ENCODE peak calls at places on chromosomes 4 and X, in seven cellular contexts. B is uterus, H is WERI-Rb-1, F is ovary, J is upper lobe of right lung, Z is GM23338, A is OCI-LY7. W is an unnamed sample.
A peak's percentile ranks its signal among the peaks of the same experiment; 100 is the strongest.

GRCh38 chrX:39335447-39336235 is 534.4 kb downstream of the MID1IP1 start:
- DNase-seq in B (no peak), H (no peak), F (no peak), J (no peak), Z (no peak), A (no peak), W (peak; percentile 47)

GRCh38 chrX:134600714-134601113 is 57.6 kb downstream of the PLAC1 start:
- DNase-seq in B (no peak), H (no peak), F (no peak), J (no peak), Z (no peak), A (no peak), W (no peak)

GRCh38 chrX:80223922-80224579 is 196.2 kb upstream of the TENT5D start:
- DNase-seq in B (no peak), H (no peak), F (no peak), J (no peak), Z (peak; percentile 17), A (no peak), W (no peak)

GRCh38 chr4:68316193-68316969 is 33.5 kb downstream of the YTHDC1 start:
- DNase-seq in B (no peak), H (no peak), F (no peak), J (no peak), Z (peak; percentile 18), A (no peak), W (no peak)

GRCh38 chr4:4558881-4559280 is 17.0 kb upstream of the STX18 start:
- DNase-seq in B (no peak), H (no peak), F (no peak), J (no peak), Z (no peak), A (no peak), W (no peak)

GRCh38 chr4:76896731-76897521 is 1.0 kb downstream of the SOWAHB start:
- DNase-seq in B (no peak), H (peak; percentile 28), F (no peak), J (peak; percentile 81), Z (peak; percentile 73), A (no peak), W (peak; percentile 54)

GRCh38 chrX:47645530-47645929 is 4.8 kb downstream of the ELK1 start:
- DNase-seq in B (no peak), H (no peak), F (peak; percentile 34), J (no peak), Z (no peak), A (no peak), W (no peak)

GRCh38 chr4:142307857-142308256 is 538.2 kb downstream of the INPP4B start:
- DNase-seq in B (no peak), H (no peak), F (no peak), J (no peak), Z (no peak), A (no peak), W (no peak)

GRCh38 chrX:21986596-21986995 is 45.5 kb upstream of the PHEX start:
- DNase-seq in B (no peak), H (no peak), F (no peak), J (no peak), Z (no peak), A (no peak), W (no peak)

GRCh38 chrX:119481218-119481875 is 13.1 kb downstream of the SLC25A5 start:
- DNase-seq in B (no peak), H (peak; percentile 30), F (no peak), J (peak; percentile 78), Z (no peak), A (no peak), W (no peak)

GRCh38 chrX:9204560-9204959 is 170.6 kb upstream of the FAM9B start:
- DNase-seq in B (no peak), H (no peak), F (no peak), J (no peak), Z (no peak), A (no peak), W (no peak)

GRCh38 chr4:154044118-154044517 is 255.2 kb upstream of the SFRP2 start:
- DNase-seq in B (no peak), H (no peak), F (no peak), J (no peak), Z (no peak), A (no peak), W (no peak)

GRCh38 chr4:76690091-76690905 is 207.6 kb downstream of the SOWAHB start:
- DNase-seq in B (no peak), H (no peak), F (no peak), J (no peak), Z (peak; percentile 31), A (no peak), W (no peak)

GRCh38 chr4:168655182-168655581 is 158.3 kb downstream of the PALLD start:
- DNase-seq in B (no peak), H (no peak), F (no peak), J (no peak), Z (no peak), A (no peak), W (no peak)

GRCh38 chr4:180485407-180485806 is 1757.8 kb upstream of the TENM3 start:
- DNase-seq in B (no peak), H (no peak), F (no peak), J (no peak), Z (no peak), A (no peak), W (no peak)

GRCh38 chr4:15675363-15675762 is 6.3 kb upstream of the FAM200B start:
- DNase-seq in B (no peak), H (no peak), F (no peak), J (no peak), Z (no peak), A (peak; percentile 49), W (no peak)

GRCh38 chr4:43251760-43252317 is 359.3 kb downstream of the GRXCR1 start:
- DNase-seq in B (no peak), H (peak; percentile 58), F (no peak), J (no peak), Z (no peak), A (no peak), W (no peak)

GRCh38 chr4:47287735-47288134 is 175.8 kb downstream of the COMMD8 start:
- DNase-seq in B (no peak), H (no peak), F (no peak), J (no peak), Z (no peak), A (no peak), W (no peak)

GRCh38 chr4:126564283-126564854 is 1068.4 kb upstream of the INTU start:
- DNase-seq in B (no peak), H (no peak), F (no peak), J (no peak), Z (no peak), A (no peak), W (no peak)

DNA sequence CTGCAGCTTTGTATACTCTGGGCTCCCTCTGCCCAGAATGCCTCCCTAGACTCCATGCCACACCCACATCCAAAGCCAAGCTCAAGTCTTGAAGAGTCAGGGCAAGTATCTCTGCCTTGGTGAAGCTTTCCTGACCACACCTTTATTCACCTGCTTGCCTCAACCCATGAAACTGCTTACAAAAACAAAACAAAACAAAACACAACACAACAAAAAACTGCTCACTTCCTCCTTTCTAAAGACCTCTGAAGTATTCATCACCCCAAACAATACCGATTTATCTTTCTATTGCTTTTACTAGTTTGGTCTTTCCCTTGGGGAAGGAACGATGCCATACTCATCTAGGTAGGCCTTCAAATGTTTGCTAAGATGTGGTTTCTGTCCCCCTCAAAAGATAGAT is 45.0 kb downstream of the TMEM165 start:
- DNase-seq in B (no peak), H (no peak), F (no peak), J (no peak), Z (no peak), A (no peak), W (no peak)
- H3K36me3 ChIP-seq in B (no peaks in the 10 kb centered on the region), H (peaks cover 46% of the 10 kb centered on the region), F (no peaks in the 10 kb centered on the region), J (peaks cover 56% of the 10 kb centered on the region), Z (peaks cover 31% of the 10 kb centered on the region), A (peaks cover 19% of the 10 kb centered on the region), W (no peaks in the 10 kb centered on the region)

GRCh38 chr4:184719407-184719806 is 14.5 kb downstream of the CENPU start:
- DNase-seq in B (no peak), H (no peak), F (no peak), J (no peak), Z (no peak), A (no peak), W (no peak)
- H3K36me3 ChIP-seq in B (no peaks in the 10 kb centered on the region), H (peaks cover 98% of the 10 kb centered on the region), F (no peaks in the 10 kb centered on the region), J (no peaks in the 10 kb centered on the region), Z (peaks cover 58% of the 10 kb centered on the region), A (peaks cover 99% of the 10 kb centered on the region), W (no peaks in the 10 kb centered on the region)

DNA sequence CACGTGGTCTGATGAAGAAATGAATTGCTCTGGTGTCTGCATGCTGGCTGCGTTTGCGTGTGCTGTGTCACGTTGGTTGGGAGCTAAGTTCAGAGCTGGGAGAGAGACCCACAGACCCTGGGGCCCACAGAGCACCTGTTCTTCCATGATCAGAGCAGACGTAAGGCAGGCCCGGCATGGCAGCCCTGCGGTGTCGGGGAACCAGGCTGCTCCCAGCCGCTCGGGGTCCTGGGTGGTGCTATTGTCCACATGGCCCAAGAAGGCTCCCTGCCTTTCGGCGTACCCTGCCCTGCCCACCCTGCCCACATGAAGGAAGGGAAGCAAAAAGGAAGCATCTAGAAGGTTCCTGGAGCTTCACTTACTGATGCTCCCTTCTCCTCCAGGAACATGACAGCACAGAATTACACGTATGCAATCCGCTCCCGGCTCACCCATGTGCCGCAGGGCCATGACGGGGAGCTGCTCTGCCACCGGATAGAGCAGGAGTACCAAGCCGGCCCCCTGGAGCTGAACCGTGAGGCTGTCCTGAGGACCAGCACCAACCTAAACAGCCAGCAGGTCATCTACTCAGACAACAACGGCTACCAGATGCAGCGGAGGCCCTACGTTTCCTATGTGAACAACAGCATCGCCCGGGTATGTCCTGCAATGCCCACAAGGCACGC is 30.9 kb upstream of the MRFAP1 start:
- DNase-seq in B (no peak), H (no peak), F (no peak), J (no peak), Z (no peak), A (no peak), W (no peak)
- H3K36me3 ChIP-seq in B (no peaks in the 10 kb centered on the region), H (peaks cover 10% of the 10 kb centered on the region), F (no peaks in the 10 kb centered on the region), J (peaks cover 56% of the 10 kb centered on the region), Z (no peaks in the 10 kb centered on the region), A (peaks cover 17% of the 10 kb centered on the region), W (peaks cover 23% of the 10 kb centered on the region)

DNA sequence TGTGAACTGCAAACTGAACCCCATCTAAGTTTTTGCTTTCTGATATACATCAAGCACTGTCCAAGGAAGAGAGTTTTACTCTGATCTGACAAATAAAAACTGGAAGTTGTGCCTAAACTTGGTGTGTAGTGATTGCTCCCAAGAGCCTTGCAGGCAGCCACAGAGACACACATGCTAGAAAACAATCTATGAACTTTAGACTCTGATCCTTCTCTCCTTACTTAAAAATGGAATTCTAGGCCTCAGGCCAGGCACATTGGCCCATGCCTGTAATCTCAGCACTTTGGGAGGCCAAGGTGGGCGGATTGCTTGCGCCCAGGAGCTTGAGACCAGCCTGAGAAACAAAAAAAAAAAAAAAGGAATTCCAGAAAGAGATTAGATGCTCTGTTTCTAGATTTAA is 45.7 kb upstream of the S100G start:
- DNase-seq in B (no peak), H (no peak), F (no peak), J (no peak), Z (no peak), A (no peak), W (no peak)
- H3K36me3 ChIP-seq in B (no peaks in the 10 kb centered on the region), H (peaks cover 10% of the 10 kb centered on the region), F (no peaks in the 10 kb centered on the region), J (no peaks in the 10 kb centered on the region), Z (no peaks in the 10 kb centered on the region), A (no peaks in the 10 kb centered on the region), W (no peaks in the 10 kb centered on the region)

GRCh38 chr4:881709-882108 is 50.4 kb downstream of the GAK start:
- DNase-seq in B (no peak), H (no peak), F (no peak), J (no peak), Z (no peak), A (no peak), W (no peak)
- H3K36me3 ChIP-seq in B (no peaks in the 10 kb centered on the region), H (peaks cover 72% of the 10 kb centered on the region), F (no peaks in the 10 kb centered on the region), J (peaks cover 93% of the 10 kb centered on the region), Z (no peaks in the 10 kb centered on the region), A (peaks cover 56% of the 10 kb centered on the region), W (peaks cover 13% of the 10 kb centered on the region)

GRCh38 chr4:2913168-2913567 is 50.0 kb downstream of the NOP14 start:
- DNase-seq in B (no peak), H (no peak), F (no peak), J (peak; percentile 80), Z (no peak), A (no peak), W (no peak)
- H3K36me3 ChIP-seq in B (no peaks in the 10 kb centered on the region), H (peaks cover 85% of the 10 kb centered on the region), F (no peaks in the 10 kb centered on the region), J (peaks cover 91% of the 10 kb centered on the region), Z (peaks cover 10% of the 10 kb centered on the region), A (peaks cover 23% of the 10 kb centered on the region), W (no peaks in the 10 kb centered on the region)